ENCODE peak calls at places on chromosomes 5 and 9, in five cellular contexts. S is SK-N-SH, L is HCT116, M is HepG2, I is GM12878. A is an unnamed sample.

GRCh38 chr5:169100735-169101075 is 200.2 kb downstream of the SLIT3 start:
- DNase-seq in M (no peak), I (no peak), L (no peak), S (no peak), A (peak)

GRCh38 chr5:17219431-17219830 is 2.0 kb downstream of the BASP1 start:
- DNase-seq in I (no peak), S (no peak), L (no peak), M (no peak), A (no peak)

GRCh38 chr5:124663101-124663506 is 83.3 kb downstream of the ZNF608 start:
- DNase-seq in I (no peak), S (no peak), L (no peak), M (peak), A (peak)

GRCh38 chr9:35616681-35617459 is 1.3 kb downstream of the CD72 start:
- DNase-seq in I (no peak), L (no peak), S (peak), M (no peak), A (no peak)

GRCh38 chr9:112012026-112012902 is 115.7 kb downstream of the UGCG start:
- DNase-seq in M (peak), I (peak), L (peak), S (no peak), A (peak)

GRCh38 chr5:132501961-132502931 is 11.7 kb upstream of the IRF1 start:
- DNase-seq in M (peak), S (no peak), L (no peak), I (no peak), A (no peak)

GRCh38 chr5:55865831-55866230 is 14.7 kb downstream of the IL31RA start:
- DNase-seq in S (no peak), L (no peak), I (no peak), M (peak), A (peak)

GRCh38 chr5:5302201-5302600 is 120.3 kb upstream of the ICE1 start:
- DNase-seq in M (no peak), S (no peak), I (no peak), L (no peak), A (no peak)

GRCh38 chr5:37668524-37669047 is 171.3 kb downstream of the GDNF start:
- DNase-seq in I (no peak), L (peak), S (no peak), M (peak), A (peak)

GRCh38 chr5:136811551-136811950 is 446.2 kb upstream of the TRPC7 start:
- DNase-seq in M (no peak), L (no peak), I (no peak), S (no peak), A (no peak)

GRCh38 chr9:108534741-108535140 is 321.0 kb downstream of the ACTL7B start:
- DNase-seq in I (no peak), L (peak), M (no peak), S (no peak), A (no peak)

GRCh38 chr9:20024159-20024571 is 235.3 kb upstream of the SLC24A2 start:
- DNase-seq in L (no peak), M (no peak), S (no peak), I (no peak), A (no peak)
- TF ChIP-seq JUND in L (no peak), M (no peak), S (no peak), I (no peak), A (no peak)

GRCh38 chr9:127360829-127361228 is 36.1 kb upstream of the SLC2A8 start:
- DNase-seq in S (peak), M (peak), I (no peak), L (peak), A (peak)
- TF ChIP-seq JUND in S (no peak), M (no peak), I (no peak), L (no peak), A (no peak)

GRCh38 chr9:37342493-37342892 is 80.0 kb upstream of the GRHPR start:
- DNase-seq in S (no peak), L (no peak), I (no peak), M (no peak), A (peak)

GRCh38 chr9:37341704-37342103 is 80.8 kb upstream of the GRHPR start:
- DNase-seq in L (no peak), I (no peak), M (no peak), S (no peak), A (no peak)

GRCh38 chr9:37340961-37341360 is 81.5 kb upstream of the GRHPR start:
- DNase-seq in L (no peak), I (no peak), S (no peak), M (no peak), A (no peak)

GRCh38 chr9:37343724-37344123 is 78.8 kb upstream of the GRHPR start:
- DNase-seq in I (no peak), L (no peak), M (no peak), S (no peak), A (no peak)

GRCh38 chr9:37342895-37343294 is 79.6 kb upstream of the GRHPR start:
- DNase-seq in M (no peak), I (no peak), L (no peak), S (no peak), A (no peak)
- TF ChIP-seq JUND in M (no peak), I (no peak), L (no peak), S (no peak), A (no peak)

DNA sequence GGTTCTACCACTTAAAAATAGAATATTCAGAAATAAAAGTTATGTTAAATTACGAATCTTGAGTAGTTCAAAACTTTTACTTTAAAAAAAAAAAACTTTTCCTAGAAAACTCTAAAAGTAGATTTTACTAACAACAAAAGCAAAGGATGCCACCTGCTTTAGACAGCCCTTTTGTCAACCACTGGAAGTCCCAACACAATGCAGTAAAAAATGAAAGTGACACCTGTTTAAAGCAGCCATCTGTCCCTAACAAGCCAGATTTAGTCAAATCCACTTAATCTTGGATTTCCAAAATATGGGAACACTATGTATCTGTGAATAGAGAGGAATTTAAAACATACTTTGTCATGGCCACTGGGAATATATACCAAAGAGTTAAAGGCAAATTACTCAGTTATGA is 3.8 kb downstream of the RFX3 start:
- DNase-seq in L (no peak), I (no peak), M (no peak), S (no peak), A (no peak)
- TF ChIP-seq JUND in L (no peak), I (no peak), M (no peak), S (no peak), A (no peak)

GRCh38 chr5:140821375-140822280 is at the start of gene PCDHA5:
- DNase-seq in L (no peak), M (peak), S (no peak), I (no peak), A (peak)
- TF ChIP-seq JUND in L (no peak), M (no peak), S (no peak), I (no peak), A (no peak)

GRCh38 chr9:87863882-87864465 is 18.7 kb upstream of the SPATA31E1 start:
- DNase-seq in L (no peak), M (no peak), S (no peak), I (no peak), A (no peak)

GRCh38 chr9:87862536-87863268 is 20.0 kb upstream of the SPATA31E1 start:
- DNase-seq in M (no peak), S (no peak), L (peak), I (no peak), A (no peak)

GRCh38 chr9:87859137-87859536 is 23.5 kb upstream of the SPATA31E1 start:
- DNase-seq in M (no peak), L (no peak), S (no peak), I (no peak), A (no peak)

GRCh38 chr9:87859786-87860185 is 22.9 kb upstream of the SPATA31E1 start:
- DNase-seq in M (no peak), I (no peak), S (no peak), L (no peak), A (no peak)

DNA sequence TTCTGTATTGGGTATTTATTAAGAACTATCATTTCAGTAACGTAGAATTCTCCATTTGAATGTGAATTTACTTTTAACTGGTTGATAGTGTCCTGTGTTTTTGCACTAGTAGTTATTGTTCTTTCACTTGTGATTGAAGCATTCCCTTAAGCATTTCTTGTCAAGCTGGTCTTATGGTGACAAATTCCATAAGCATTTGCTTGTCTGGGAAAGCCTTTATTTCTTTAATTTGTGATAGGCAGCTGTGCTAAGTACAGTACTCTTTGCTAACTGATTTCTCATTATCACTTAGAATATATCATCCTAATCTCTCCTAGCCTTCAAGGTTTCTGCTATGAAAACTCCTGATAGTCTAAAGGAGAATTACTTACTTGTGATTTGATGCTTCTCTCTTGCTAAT is 21.3 kb upstream of the SPATA31E1 start:
- DNase-seq in L (no peak), M (no peak), I (no peak), S (no peak), A (no peak)
- TF ChIP-seq JUND in L (no peak), M (no peak), I (no peak), S (no peak), A (no peak)

DNA sequence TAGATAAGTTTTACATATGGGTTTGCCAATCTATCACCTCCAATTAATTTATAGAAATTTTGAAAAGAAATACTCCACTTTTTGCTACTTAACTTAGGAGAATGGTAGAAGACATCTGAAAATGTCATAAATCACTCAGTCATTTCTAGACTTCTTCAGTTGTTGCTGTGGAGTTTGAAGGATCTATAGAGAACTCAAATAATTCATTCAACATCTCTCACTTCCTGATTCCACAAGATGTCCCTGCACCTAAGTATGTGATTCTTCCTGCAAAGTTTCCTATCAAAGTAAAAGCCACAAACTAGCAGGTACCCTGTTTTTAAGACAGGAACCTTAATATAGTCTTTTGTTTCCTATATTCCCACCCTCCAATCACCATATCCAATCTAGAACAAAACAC is 297.1 kb upstream of the ATP10B start:
- DNase-seq in L (no peak), M (no peak), S (no peak), I (no peak), A (no peak)
- TF ChIP-seq JUND in L (no peak), M (no peak), S (no peak), I (no peak), A (no peak)

DNA sequence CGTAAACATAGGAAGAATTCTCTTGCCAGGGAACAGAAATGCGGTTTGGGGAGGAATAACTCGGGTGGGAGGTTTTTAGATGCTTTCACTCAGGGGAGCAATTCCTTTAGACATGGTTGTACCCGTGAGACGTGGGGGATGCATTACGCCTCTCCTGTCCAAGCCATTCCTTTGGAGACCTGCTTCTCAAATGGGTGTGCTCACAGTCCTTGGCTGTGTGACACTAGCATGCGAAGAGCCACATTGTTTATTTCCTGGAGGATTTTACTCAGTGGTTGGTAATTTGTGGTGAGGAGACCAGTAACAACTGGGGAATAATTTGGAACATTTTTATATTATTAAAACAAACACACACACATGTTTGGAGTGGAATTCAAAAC is 18.5 kb downstream of the COL15A1 start:
- DNase-seq in M (no peak), S (no peak), L (no peak), I (no peak), A (no peak)
- TF ChIP-seq JUND in M (no peak), S (no peak), L (no peak), I (no peak), A (no peak)

A was measured in T47D.